ENCODE peak calls at places on chromosomes 7 and 10, in ten cellular contexts. L is left cardiac atrium; I is cardiac muscle cell; O is fibroblast of the aortic adventitia; R is stimulated activated CD4-positive, alpha-beta T cell treated with anti-CD3 and anti-CD28 coated beads, Interleukin-4, amount 100 ng/mL, for 24 hours; F is EL; U is glomerular endothelial cell; Y is ascending aorta; H is A549; P is heart right ventricle. T is an unnamed sample.

GRCh38 chr7:107196834-107197610 is 28.2 kb downstream of the HBP1 start:
- DNase-seq in H (no peak), Y (no peak), U (no peak), O (no peak), R (no peak), I (no peak), L (no peak), P (no peak), F (no peak), T (no peak)

GRCh38 chr10:103745264-103746247 is 109.8 kb downstream of the SH3PXD2A start:
- DNase-seq in R (peak), L (no peak), O (no peak), P (no peak), U (no peak), H (no peak), I (no peak), Y (no peak), F (peak), T (no peak)

GRCh38 chr10:22685926-22686325 is 28.5 kb downstream of the PIP4K2A start:
- DNase-seq in R (no peak), P (peak), U (no peak), I (no peak), L (no peak), Y (no peak), O (no peak), F (no peak), H (no peak), T (no peak)

GRCh38 chr7:72078301-72078700 is 333.8 kb downstream of the CALN1 start:
- DNase-seq in L (no peak), H (no peak), Y (no peak), U (no peak), O (no peak), F (no peak), R (no peak), I (no peak), P (no peak), T (no peak)

GRCh38 chr7:134450296-134451000 is 8.5 kb downstream of the AKR1B1 start:
- DNase-seq in L (no peak), P (no peak), H (no peak), I (no peak), F (no peak), R (no peak), O (no peak), Y (no peak), U (no peak), T (no peak)

GRCh38 chr10:121696854-121697253 is 98.6 kb upstream of the FGFR2 start:
- DNase-seq in H (peak), F (no peak), Y (no peak), L (no peak), O (no peak), P (no peak), R (peak), U (no peak), I (peak), T (peak)

GRCh38 chr10:104643023-104643663 is 2.1 kb downstream of the SORCS3 start:
- DNase-seq in Y (no peak), R (no peak), L (no peak), H (no peak), P (no peak), U (no peak), O (no peak), I (no peak), F (no peak), T (no peak)

GRCh38 chr7:47827321-47827720 is 120.9 kb downstream of the PKD1L1 start:
- DNase-seq in I (no peak), Y (peak), L (no peak), F (no peak), P (no peak), H (no peak), U (no peak), R (no peak), O (no peak), T (no peak)

GRCh38 chr10:26516540-26517101 is 78.5 kb downstream of the APBB1IP start:
- DNase-seq in O (peak), P (no peak), I (no peak), L (no peak), Y (no peak), R (no peak), H (no peak), U (no peak), F (no peak), T (no peak)

GRCh38 chr10:114540191-114540590 is 117.9 kb downstream of the ABLIM1 start:
- DNase-seq in F (no peak), O (no peak), R (no peak), Y (no peak), I (no peak), H (no peak), U (no peak), P (no peak), L (no peak), T (no peak)

GRCh38 chr7:17598305-17598704 is 299.9 kb downstream of the AHR start:
- DNase-seq in R (no peak), U (no peak), Y (no peak), H (no peak), I (no peak), O (no peak), P (no peak), L (no peak), F (no peak), T (no peak)